ENCODE peak calls at places on chromosomes 13 and 19, in eight cellular contexts. I, Z, V, G, B, E, N and K are unnamed samples.

GRCh38 chr13:80850771-80851170 is 509.8 kb upstream of the SPRY2 start:
- ATAC-seq in I (no peak), Z (no peak), V (no peak), G (peak), B (no peak), E (no peak), N (no peak), K (no peak)

GRCh38 chr13:20428666-20429644 is 96.7 kb downstream of the CRYL1 start:
- ATAC-seq in I (no peak), Z (no peak), V (no peak), G (no peak), B (no peak), E (no peak), N (no peak), K (no peak)

GRCh38 chr19:42122691-42123607 is 9.3 kb downstream of the POU2F2 start:
- ATAC-seq in I (no peak), Z (no peak), V (peak), G (no peak), B (peak), E (peak), N (peak), K (no peak)

GRCh38 chr13:97339989-97340361 is 94.0 kb upstream of the RAP2A start:
- ATAC-seq in I (no peak), Z (no peak), V (no peak), G (no peak), B (no peak), E (no peak), N (no peak), K (no peak)

GRCh38 chr13:42395066-42395821 is 123.3 kb downstream of the AKAP11 start:
- ATAC-seq in I (no peak), Z (no peak), V (peak), G (no peak), B (no peak), E (no peak), N (peak), K (no peak)

GRCh38 chr19:58466089-58466759 is 656 bp upstream of the ZNF324 start:
- ATAC-seq in I (peak), Z (peak), V (peak), G (no peak), B (peak), E (peak), N (peak), K (peak)

GRCh38 chr13:62747152-62747551 is 1331.5 kb upstream of the PCDH20 start:
- ATAC-seq in I (no peak), Z (no peak), V (no peak), G (no peak), B (no peak), E (no peak), N (no peak), K (no peak)

GRCh38 chr19:789473-790052 is 7.7 kb upstream of the PTBP1 start:
- ATAC-seq in I (no peak), Z (peak), V (no peak), G (peak), B (no peak), E (no peak), N (no peak), K (peak)

GRCh38 chr19:11288349-11288748 is 7.6 kb upstream of the TSPAN16 start:
- ATAC-seq in I (no peak), Z (no peak), V (no peak), G (no peak), B (no peak), E (no peak), N (no peak), K (no peak)